ENCODE peak calls at places on chromosomes 12 and 14, in five cellular contexts. F is upper lobe of right lung; N is neural progenitor cell; E is suprapubic skin; D is CD8-positive, alpha-beta T cell. C is an unnamed sample.

GRCh38 chr14:96797943-96798349 is 764 bp downstream of the VRK1 start:
- DNase-seq in F (no peak), N (no peak), E (no peak), D (no peak), C (no peak)

GRCh38 chr14:51308872-51309271 is 68.8 kb downstream of the TMX1 start:
- DNase-seq in F (no peak), N (no peak), E (no peak), D (no peak), C (no peak)

GRCh38 chr12:57889541-57889989 is 43.0 kb upstream of the CTDSP2 start:
- DNase-seq in F (peak; percentile 76), N (peak; percentile 34), E (peak; percentile 85), D (no peak), C (peak; percentile 63)

GRCh38 chr12:47807338-47807737 is 12.4 kb downstream of the HDAC7 start:
- DNase-seq in F (no peak), N (no peak), E (no peak), D (no peak), C (no peak)

GRCh38 chr14:67557118-67557517 is 24.0 kb downstream of the PLEKHH1 start:
- DNase-seq in F (no peak), N (no peak), E (no peak), D (no peak), C (no peak)

GRCh38 chr14:65101631-65102440 is 481 bp downstream of the MAX start:
- DNase-seq in F (peak; percentile 70), N (peak; percentile 65), E (no peak), D (peak; percentile 74), C (peak; percentile 55)

GRCh38 chr12:16560273-16560672 is 45.7 kb downstream of the LMO3 start:
- DNase-seq in F (no peak), N (no peak), E (no peak), D (no peak), C (no peak)

GRCh38 chr14:68771631-68772030 is 21.2 kb downstream of the ZFP36L1 start:
- DNase-seq in F (peak; percentile 44), N (no peak), E (peak; percentile 51), D (no peak), C (peak; percentile 48)

GRCh38 chr12:89390802-89391673 is 38.7 kb upstream of the DUSP6 start:
- DNase-seq in F (no peak), N (no peak), E (no peak), D (no peak), C (no peak)

GRCh38 chr12:27952510-27952909 is 20.0 kb downstream of the PTHLH start:
- DNase-seq in F (no peak), N (peak; percentile 36), E (no peak), D (no peak), C (no peak)

DNA sequence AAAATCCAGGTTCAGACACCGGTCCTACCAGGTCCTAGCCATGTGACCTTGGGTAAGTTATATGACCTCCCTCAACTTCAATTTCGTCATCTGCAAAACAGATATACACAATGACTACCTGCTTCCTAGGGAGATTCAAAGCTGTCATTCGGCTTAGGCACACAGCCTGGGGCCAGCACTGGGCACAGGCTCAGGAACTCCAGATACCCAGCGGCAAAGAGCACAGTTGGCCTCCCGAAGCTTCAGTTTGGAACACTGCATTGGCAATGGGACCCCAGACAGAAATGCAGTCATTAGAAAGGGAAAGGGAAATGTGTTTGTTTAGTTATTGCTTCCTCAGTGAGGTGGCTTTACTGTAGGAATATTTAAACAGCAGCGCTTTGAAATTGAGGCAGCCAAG is 11.4 kb downstream of the PLEKHG6 start:
- DNase-seq in F (no peak), N (no peak), E (no peak), D (no peak), C (no peak)
- H3K27ac ChIP-seq in F (no peak overlapping the region), N (no peak overlapping the region), E (peak overlapping the region; percentile 74), D (no peak overlapping the region), C (no peak overlapping the region)

DNA sequence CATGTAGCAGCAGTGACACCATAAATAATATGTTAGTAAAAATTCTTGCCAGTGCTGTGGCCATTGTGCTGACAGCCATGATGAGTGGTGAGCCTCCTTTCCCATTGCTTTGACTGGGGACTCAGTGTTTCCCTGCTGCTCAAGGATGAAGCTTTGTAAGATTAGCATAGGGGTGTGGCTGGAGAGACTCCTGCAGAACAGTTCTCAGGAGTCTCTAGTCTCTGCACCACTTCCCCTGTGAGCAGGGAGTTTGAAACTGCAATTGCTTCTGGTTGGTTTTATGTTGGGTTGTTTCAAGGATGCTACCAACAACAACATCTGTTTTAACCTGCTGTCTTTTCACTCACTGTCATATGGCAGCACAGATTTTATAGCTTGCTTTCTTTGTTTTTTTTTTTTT is 41.4 kb downstream of the ZC3H14 start:
- DNase-seq in F (no peak), N (peak; percentile 16), E (no peak), D (no peak), C (no peak)
- H3K36me3 ChIP-seq in F (peaks cover 89% of the 10 kb centered on the region), N (peaks cover 31% of the 10 kb centered on the region), E (peaks cover 96% of the 10 kb centered on the region), D (peaks cover 41% of the 10 kb centered on the region), C (peaks cover 74% of the 10 kb centered on the region)

DNA sequence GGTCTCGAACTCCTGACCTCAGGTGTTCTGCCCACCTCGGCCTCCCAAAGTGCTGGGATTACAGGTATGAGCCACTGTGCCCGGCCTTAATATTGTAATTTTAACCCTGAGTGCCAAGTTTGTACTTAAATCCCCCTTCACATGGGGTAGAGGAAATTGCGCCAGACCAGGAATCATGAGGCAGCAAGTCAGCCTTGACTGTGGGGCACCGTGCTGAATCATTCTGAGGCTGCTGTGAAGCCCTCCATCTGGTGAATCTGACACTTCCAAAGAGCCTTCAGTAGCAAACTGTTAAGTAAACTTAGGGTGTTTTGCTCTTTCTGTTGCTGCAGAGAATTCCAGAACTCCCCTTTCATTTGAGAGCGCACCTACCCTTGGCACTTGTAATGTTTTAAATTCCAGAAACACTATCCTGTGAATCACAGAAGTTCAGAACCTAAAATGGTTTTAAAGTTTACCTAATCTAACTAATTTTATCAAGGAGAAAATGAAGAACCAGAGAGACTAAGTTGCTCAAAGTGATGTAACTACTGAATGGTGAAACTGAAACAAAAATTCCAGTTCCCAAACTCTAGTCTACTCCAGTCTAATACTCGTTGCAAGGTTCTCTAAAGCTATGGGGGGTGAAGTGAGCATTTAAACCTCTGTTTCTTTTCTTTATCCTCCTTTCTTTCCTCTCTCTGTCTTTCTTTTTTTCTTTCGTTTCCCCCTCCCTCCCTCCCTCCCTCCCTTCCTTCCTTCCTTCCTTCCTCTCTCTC is 7.5 kb downstream of the HEBP1 start:
- DNase-seq in F (peak; percentile 73), N (no peak), E (no peak), D (no peak), C (peak; percentile 91)
- H3K27ac ChIP-seq in F (peak overlapping the region; percentile 67), N (no peak overlapping the region), E (peak overlapping the region; percentile 15), D (no peak overlapping the region), C (peak overlapping the region; percentile 88)

DNA sequence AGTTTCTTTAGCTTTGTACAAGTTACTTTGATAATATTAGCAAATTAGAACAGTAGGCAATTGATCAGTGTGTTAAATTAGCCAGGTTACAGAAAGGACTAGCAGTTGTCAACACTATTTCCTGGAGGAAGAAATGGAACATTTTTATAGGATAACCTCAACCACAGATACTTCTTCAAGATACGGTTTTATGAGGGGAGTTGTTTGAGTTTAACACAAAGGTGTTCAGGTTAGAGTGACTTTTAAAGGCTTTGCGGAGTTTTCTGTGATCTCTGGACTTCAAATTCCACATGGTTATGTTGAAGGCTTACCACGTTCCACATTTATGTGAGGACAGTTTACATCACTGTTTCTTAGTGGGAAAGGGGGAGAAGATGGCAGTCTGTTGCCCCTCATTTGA is 19.3 kb downstream of the YARS2 start:
- DNase-seq in F (no peak), N (no peak), E (no peak), D (no peak), C (no peak)
- H3K36me3 ChIP-seq in F (peaks cover 95% of the 10 kb centered on the region), N (peaks cover 26% of the 10 kb centered on the region), E (peaks cover 76% of the 10 kb centered on the region), D (peaks cover 17% of the 10 kb centered on the region), C (no peaks in the 10 kb centered on the region)

DNA sequence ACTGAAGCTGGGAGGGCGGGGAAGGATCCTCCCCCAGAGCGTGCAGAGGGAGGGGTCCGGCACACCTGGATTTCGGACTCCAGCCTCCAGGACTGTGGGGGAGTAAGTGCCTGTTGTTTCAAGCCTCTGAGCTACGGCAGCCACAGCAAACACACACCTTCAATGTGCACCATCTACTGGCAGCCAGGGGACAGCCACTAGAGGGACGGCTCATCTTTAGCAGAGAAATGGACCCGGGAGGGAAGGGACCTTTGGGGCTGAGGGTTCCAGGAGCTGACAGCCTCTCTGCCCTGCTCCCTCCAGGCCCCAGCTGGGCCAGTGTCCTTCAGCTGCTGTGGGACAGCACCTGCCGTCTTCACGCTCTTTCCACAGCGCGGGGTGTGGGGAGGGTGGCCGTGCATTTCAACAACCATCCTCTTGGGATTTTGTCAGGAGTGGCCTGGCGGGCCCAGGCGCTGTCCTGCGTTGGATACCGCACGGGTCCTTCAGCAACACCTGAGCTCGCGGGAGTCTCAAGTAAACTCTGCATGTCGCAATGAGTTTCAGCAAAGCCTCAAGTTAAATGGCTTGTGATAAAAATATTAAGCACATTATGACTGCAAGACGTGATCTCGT is 209.2 kb upstream of the C14orf180 start:
- DNase-seq in F (no peak), N (peak; percentile 72), E (no peak), D (no peak), C (peak; percentile 80)
- H3K27ac ChIP-seq in F (no peak overlapping the region), N (no peak overlapping the region), E (no peak overlapping the region), D (no peak overlapping the region), C (no peak overlapping the region)

DNA sequence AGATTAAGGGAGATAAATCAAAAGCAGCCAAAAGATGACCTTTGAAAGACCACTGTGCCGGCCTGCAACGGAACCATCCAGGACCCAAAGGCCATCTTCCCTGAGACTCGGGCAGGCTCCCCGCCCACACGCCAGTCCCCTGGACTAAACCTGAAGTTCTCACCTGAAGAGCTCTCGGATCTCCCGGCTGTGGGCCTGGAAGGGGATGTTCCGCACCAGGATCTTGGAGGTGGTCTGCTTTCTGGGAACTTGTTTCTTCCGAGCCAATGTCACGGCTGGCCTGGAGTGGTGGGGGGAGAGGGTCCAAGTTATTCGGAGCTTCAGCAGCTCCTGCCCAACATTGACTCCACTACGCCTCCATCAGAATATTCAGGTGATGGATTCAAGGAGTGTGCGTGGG is 51.3 kb downstream of the RBM19 start:
- DNase-seq in F (no peak), N (no peak), E (no peak), D (no peak), C (no peak)
- H3K36me3 ChIP-seq in F (peaks cover 40% of the 10 kb centered on the region), N (no peaks in the 10 kb centered on the region), E (peaks cover 79% of the 10 kb centered on the region), D (peaks cover 23% of the 10 kb centered on the region), C (no peaks in the 10 kb centered on the region)

DNA sequence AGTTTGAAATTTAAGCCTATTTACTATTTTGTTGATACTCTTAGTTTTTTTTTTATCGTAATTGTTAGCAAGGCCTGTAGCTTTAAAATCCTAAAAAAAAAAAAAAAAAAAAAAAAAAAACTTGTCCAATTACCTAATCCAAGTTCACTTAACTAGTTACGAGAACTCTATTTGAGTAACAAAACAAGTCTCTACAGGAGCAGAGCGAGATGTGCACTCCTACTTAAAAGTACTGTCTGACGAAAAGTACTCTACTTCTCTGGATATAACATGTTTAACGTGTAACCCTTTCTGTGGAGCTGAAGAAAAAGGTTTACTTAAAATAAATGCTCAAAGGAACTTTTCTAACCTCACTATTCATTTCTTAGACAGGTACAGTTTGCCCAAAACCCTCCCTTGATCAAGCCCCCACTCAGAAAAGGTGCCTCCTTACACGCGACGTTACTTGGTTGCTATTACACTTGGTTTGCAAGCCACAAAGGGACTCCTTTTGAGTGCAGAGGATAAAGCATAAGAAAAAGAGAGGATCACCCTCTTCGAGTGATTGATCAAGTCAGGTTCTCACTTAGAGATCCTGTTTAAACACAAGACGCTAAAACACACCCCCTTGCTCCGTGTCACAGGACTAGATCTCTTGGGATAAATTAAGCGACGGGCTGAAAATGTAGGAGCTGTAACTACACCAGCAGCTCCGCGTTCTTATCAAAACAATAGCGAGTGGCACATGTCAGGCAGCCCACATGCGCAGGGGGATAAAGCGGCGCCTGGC is 2.2 kb downstream of the BAZ1A start:
- DNase-seq in F (no peak), N (peak; percentile 5), E (no peak), D (no peak), C (no peak)
- H3K27ac ChIP-seq in F (peak overlapping the region; percentile 98), N (no peak overlapping the region), E (peak overlapping the region; percentile 99), D (peak overlapping the region; percentile 96), C (peak overlapping the region; percentile 98)

C was measured in adrenal gland.